ENCODE peak calls at places on chromosomes 3 and 15, in six cellular contexts. One of them, this sample, is unnamed.

GRCh38 chr15:77019476-77020331 is 24.8 kb downstream of the PSTPIP1 start:
- DNase-seq in foreskin fibroblast: no peak
- DNase-seq in endothelial cell: no peak
- DNase-seq in ovary: no peak
- DNase-seq in H1: no peak
- DNase-seq in OCI-LY7: no peak
- DNase-seq in this sample: peak

GRCh38 chr3:87595798-87596197 is 319.4 kb upstream of the POU1F1 start:
- DNase-seq in foreskin fibroblast: no peak
- DNase-seq in endothelial cell: no peak
- DNase-seq in ovary: no peak
- DNase-seq in H1: no peak
- DNase-seq in OCI-LY7: no peak
- DNase-seq in this sample: peak

GRCh38 chr15:70023064-70023768 is 74.5 kb downstream of the TLE3 start:
- DNase-seq in foreskin fibroblast: peak
- DNase-seq in endothelial cell: no peak
- DNase-seq in ovary: no peak
- DNase-seq in H1: no peak
- DNase-seq in OCI-LY7: peak
- DNase-seq in this sample: peak

GRCh38 chr3:127101411-127102067 is 91.4 kb upstream of the PRR23E start:
- DNase-seq in foreskin fibroblast: no peak
- DNase-seq in endothelial cell: no peak
- DNase-seq in ovary: no peak
- DNase-seq in H1: no peak
- DNase-seq in OCI-LY7: no peak
- DNase-seq in this sample: no peak

GRCh38 chr15:56917652-56918045 is 795 bp upstream of the TCF12 start:
- DNase-seq in foreskin fibroblast: no peak
- DNase-seq in endothelial cell: no peak
- DNase-seq in ovary: no peak
- DNase-seq in H1: no peak
- DNase-seq in OCI-LY7: peak
- DNase-seq in this sample: no peak

GRCh38 chr3:188553569-188553968 is 399.6 kb downstream of the LPP start:
- DNase-seq in foreskin fibroblast: peak
- DNase-seq in endothelial cell: no peak
- DNase-seq in ovary: no peak
- DNase-seq in H1: no peak
- DNase-seq in OCI-LY7: no peak
- DNase-seq in this sample: no peak

GRCh38 chr15:72781621-72782020 is 1.9 kb downstream of the ADPGK start:
- DNase-seq in foreskin fibroblast: no peak
- DNase-seq in endothelial cell: no peak
- DNase-seq in ovary: no peak
- DNase-seq in H1: no peak
- DNase-seq in OCI-LY7: no peak
- DNase-seq in this sample: no peak

GRCh38 chr3:39275963-39276593 is 3.8 kb downstream of the CX3CR1 start:
- DNase-seq in foreskin fibroblast: no peak
- DNase-seq in endothelial cell: no peak
- DNase-seq in ovary: no peak
- DNase-seq in H1: no peak
- DNase-seq in OCI-LY7: no peak
- DNase-seq in this sample: no peak

GRCh38 chr3:180930526-180930925 is 18.1 kb downstream of the FXR1 start:
- DNase-seq in foreskin fibroblast: no peak
- DNase-seq in endothelial cell: no peak
- DNase-seq in ovary: no peak
- DNase-seq in H1: no peak
- DNase-seq in OCI-LY7: no peak
- DNase-seq in this sample: no peak

GRCh38 chr3:150828997-150829396 is 66.0 kb upstream of the SIAH2 start:
- DNase-seq in foreskin fibroblast: no peak
- DNase-seq in endothelial cell: no peak
- DNase-seq in ovary: no peak
- DNase-seq in H1: no peak
- DNase-seq in OCI-LY7: no peak
- DNase-seq in this sample: no peak
- TF ChIP-seq CTCF in foreskin fibroblast: no peak
- TF ChIP-seq CTCF in endothelial cell: no peak
- TF ChIP-seq CTCF in ovary: no peak
- TF ChIP-seq CTCF in H1: no peak
- TF ChIP-seq CTCF in OCI-LY7: no peak
- TF ChIP-seq CTCF in this sample: no peak

GRCh38 chr3:23797490-23797889 is 8.3 kb upstream of the UBE2E1 start:
- DNase-seq in foreskin fibroblast: no peak
- DNase-seq in endothelial cell: no peak
- DNase-seq in ovary: no peak
- DNase-seq in H1: no peak
- DNase-seq in OCI-LY7: no peak
- DNase-seq in this sample: no peak

GRCh38 chr3:23805228-23805880 is 401 bp upstream of the UBE2E1 start:
- DNase-seq in foreskin fibroblast: no peak
- DNase-seq in endothelial cell: no peak
- DNase-seq in ovary: no peak
- DNase-seq in H1: no peak
- DNase-seq in OCI-LY7: peak
- DNase-seq in this sample: no peak

GRCh38 chr3:23804441-23805227 is 1.1 kb upstream of the UBE2E1 start:
- DNase-seq in foreskin fibroblast: no peak
- DNase-seq in endothelial cell: no peak
- DNase-seq in ovary: no peak
- DNase-seq in H1: no peak
- DNase-seq in OCI-LY7: no peak
- DNase-seq in this sample: peak

GRCh38 chr3:23796518-23796917 is 9.2 kb upstream of the UBE2E1 start:
- DNase-seq in foreskin fibroblast: no peak
- DNase-seq in endothelial cell: no peak
- DNase-seq in ovary: no peak
- DNase-seq in H1: no peak
- DNase-seq in OCI-LY7: no peak
- DNase-seq in this sample: peak

GRCh38 chr3:23800731-23801130 is 5.0 kb upstream of the UBE2E1 start:
- DNase-seq in foreskin fibroblast: peak
- DNase-seq in endothelial cell: no peak
- DNase-seq in ovary: no peak
- DNase-seq in H1: no peak
- DNase-seq in OCI-LY7: peak
- DNase-seq in this sample: peak
- TF ChIP-seq CTCF in foreskin fibroblast: no peak
- TF ChIP-seq CTCF in endothelial cell: no peak
- TF ChIP-seq CTCF in ovary: peak
- TF ChIP-seq CTCF in H1: no peak
- TF ChIP-seq CTCF in OCI-LY7: peak
- TF ChIP-seq CTCF in this sample: no peak

GRCh38 chr3:73855792-73856191 is 231.1 kb upstream of the PDZRN3 start:
- DNase-seq in foreskin fibroblast: no peak
- DNase-seq in endothelial cell: no peak
- DNase-seq in ovary: no peak
- DNase-seq in H1: no peak
- DNase-seq in OCI-LY7: no peak
- DNase-seq in this sample: no peak
- TF ChIP-seq CTCF in foreskin fibroblast: no peak
- TF ChIP-seq CTCF in endothelial cell: no peak
- TF ChIP-seq CTCF in ovary: no peak
- TF ChIP-seq CTCF in H1: no peak
- TF ChIP-seq CTCF in OCI-LY7: no peak
- TF ChIP-seq CTCF in this sample: no peak

GRCh38 chr3:11059090-11059798 is 66.7 kb downstream of the SLC6A1 start:
- DNase-seq in foreskin fibroblast: peak
- DNase-seq in endothelial cell: peak
- DNase-seq in ovary: peak
- DNase-seq in H1: no peak
- DNase-seq in OCI-LY7: peak
- DNase-seq in this sample: peak
- TF ChIP-seq CTCF in foreskin fibroblast: peak
- TF ChIP-seq CTCF in endothelial cell: peak
- TF ChIP-seq CTCF in ovary: peak
- TF ChIP-seq CTCF in H1: peak
- TF ChIP-seq CTCF in OCI-LY7: peak
- TF ChIP-seq CTCF in this sample: peak

GRCh38 chr15:88897456-88898194 is 2.3 kb upstream of the HAPLN3 start:
- DNase-seq in foreskin fibroblast: peak
- DNase-seq in endothelial cell: peak
- DNase-seq in ovary: peak
- DNase-seq in H1: no peak
- DNase-seq in OCI-LY7: peak
- DNase-seq in this sample: peak
- TF ChIP-seq CTCF in foreskin fibroblast: peak
- TF ChIP-seq CTCF in endothelial cell: no peak
- TF ChIP-seq CTCF in ovary: peak
- TF ChIP-seq CTCF in H1: peak
- TF ChIP-seq CTCF in OCI-LY7: peak
- TF ChIP-seq CTCF in this sample: peak

DNA sequence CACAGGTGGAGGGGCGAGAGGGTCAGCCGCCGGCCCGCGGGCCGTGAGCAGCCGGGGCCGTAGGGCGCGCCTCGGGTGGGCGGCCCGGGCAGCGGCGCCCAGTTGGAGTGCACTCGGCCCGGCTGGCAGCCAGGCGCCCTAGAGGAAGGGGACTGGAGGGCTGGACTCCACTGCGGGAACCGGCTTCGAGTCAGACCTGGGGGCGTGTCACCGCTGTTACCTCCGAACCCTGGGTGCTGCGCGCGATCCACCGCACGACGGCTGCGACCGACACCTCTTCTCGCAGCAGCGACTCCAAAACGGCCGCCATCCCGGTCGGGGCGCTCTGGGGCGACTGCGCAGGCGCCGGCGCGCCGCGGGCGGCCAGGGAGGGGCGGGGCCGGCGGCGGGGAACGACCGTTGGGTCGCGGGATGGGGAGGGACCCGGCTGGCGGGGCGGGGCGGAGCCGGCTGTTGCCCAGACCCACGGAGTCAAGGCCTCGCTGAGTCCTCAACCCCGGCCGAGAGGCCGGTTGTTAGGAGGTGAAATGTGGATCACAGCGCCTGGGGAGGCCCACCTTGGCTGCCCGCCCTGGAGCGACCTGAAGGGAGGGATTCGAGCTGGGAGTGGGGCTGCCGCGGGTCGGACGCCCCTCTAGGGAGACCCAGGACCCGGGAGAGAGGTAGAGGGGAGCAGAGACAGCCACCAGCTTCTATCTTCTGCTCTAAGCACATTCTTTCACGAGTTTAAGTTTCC is at the start of gene CDAN1:
- DNase-seq in foreskin fibroblast: peak
- DNase-seq in endothelial cell: peak
- DNase-seq in ovary: peak
- DNase-seq in H1: peak
- DNase-seq in OCI-LY7: peak
- DNase-seq in this sample: peak
- TF ChIP-seq CTCF in foreskin fibroblast: no peak
- TF ChIP-seq CTCF in endothelial cell: no peak
- TF ChIP-seq CTCF in ovary: peak
- TF ChIP-seq CTCF in H1: no peak
- TF ChIP-seq CTCF in OCI-LY7: no peak
- TF ChIP-seq CTCF in this sample: no peak

GRCh38 chr15:29825205-29825604 is 2.9 kb upstream of the TJP1 start:
- DNase-seq in foreskin fibroblast: no peak
- DNase-seq in endothelial cell: no peak
- DNase-seq in ovary: no peak
- DNase-seq in H1: no peak
- DNase-seq in OCI-LY7: peak
- DNase-seq in this sample: no peak

GRCh38 chr15:29822100-29822684 is at the start of gene TJP1:
- DNase-seq in foreskin fibroblast: peak
- DNase-seq in endothelial cell: peak
- DNase-seq in ovary: peak
- DNase-seq in H1: no peak
- DNase-seq in OCI-LY7: no peak
- DNase-seq in this sample: peak

GRCh38 chr15:29821416-29822099 is 710 bp downstream of the TJP1 start:
- DNase-seq in foreskin fibroblast: peak
- DNase-seq in endothelial cell: peak
- DNase-seq in ovary: peak
- DNase-seq in H1: no peak
- DNase-seq in OCI-LY7: no peak
- DNase-seq in this sample: peak

GRCh38 chr15:29820802-29821160 is 1.5 kb downstream of the TJP1 start:
- DNase-seq in foreskin fibroblast: no peak
- DNase-seq in endothelial cell: no peak
- DNase-seq in ovary: no peak
- DNase-seq in H1: no peak
- DNase-seq in OCI-LY7: no peak
- DNase-seq in this sample: no peak

DNA sequence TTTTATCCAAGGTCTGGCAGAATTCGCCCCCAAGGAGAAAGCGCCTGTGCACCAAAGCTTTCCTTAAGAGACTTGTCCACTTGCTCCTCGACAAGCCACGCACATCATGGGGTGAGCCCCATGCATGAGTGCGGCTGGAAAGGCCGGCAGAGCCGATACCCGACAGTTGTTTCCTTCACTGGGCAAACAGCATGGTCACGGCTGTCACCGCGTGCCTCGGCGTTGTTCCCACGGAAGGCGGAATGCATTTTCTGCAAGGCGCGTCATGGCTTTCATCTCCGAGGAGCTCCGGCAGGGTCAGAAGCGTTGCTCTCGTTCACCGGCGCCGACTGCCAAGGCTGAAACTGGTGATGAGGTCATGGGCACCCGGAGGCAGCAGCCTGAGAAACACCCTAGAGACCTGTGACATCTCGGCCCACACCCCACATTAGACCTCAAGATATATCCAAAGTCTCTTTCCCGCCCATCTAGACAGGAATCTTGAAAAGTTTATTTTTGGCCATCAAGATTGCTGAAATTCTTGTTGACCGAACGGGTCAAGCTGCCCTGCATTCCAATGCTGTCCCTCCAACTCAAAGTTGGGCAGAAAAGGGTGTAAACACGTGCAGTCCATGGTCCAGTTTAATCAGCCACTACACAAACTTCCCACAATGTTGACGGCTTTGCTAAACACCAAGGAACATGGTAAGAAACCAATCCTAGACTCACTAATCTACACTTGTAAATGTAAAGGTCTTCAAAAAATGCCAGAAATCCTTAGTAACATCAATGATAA is 604 bp upstream of the TJP1 start:
- DNase-seq in foreskin fibroblast: peak
- DNase-seq in endothelial cell: peak
- DNase-seq in ovary: peak
- DNase-seq in H1: no peak
- DNase-seq in OCI-LY7: no peak
- DNase-seq in this sample: peak
- TF ChIP-seq CTCF in foreskin fibroblast: no peak
- TF ChIP-seq CTCF in endothelial cell: no peak
- TF ChIP-seq CTCF in ovary: no peak
- TF ChIP-seq CTCF in H1: no peak
- TF ChIP-seq CTCF in OCI-LY7: no peak
- TF ChIP-seq CTCF in this sample: no peak

This sample was measured in bronchial epithelial cell.